ENCODE peak calls at places on chromosomes 11 and 22, in five cellular contexts. One of them, this sample, is unnamed.

GRCh38 chr22:49687786-49688515 is 139.7 kb downstream of the BRD1 start:
- DNase-seq in esophagus squamous epithelium: no peak
- DNase-seq in cardiac fibroblast: no peak
- DNase-seq in body of pancreas: no peak
- DNase-seq in IMR-90: no peak
- DNase-seq in this sample: no peak

GRCh38 chr11:36609383-36609782 is 11.3 kb upstream of the RAG2 start:
- DNase-seq in esophagus squamous epithelium: no peak
- DNase-seq in cardiac fibroblast: no peak
- DNase-seq in IMR-90: no peak
- DNase-seq in body of pancreas: no peak
- DNase-seq in this sample: no peak

GRCh38 chr11:46391186-46391577 is 394 bp downstream of the CHRM4 start:
- DNase-seq in cardiac fibroblast: no peak
- DNase-seq in IMR-90: no peak
- DNase-seq in body of pancreas: no peak
- DNase-seq in esophagus squamous epithelium: no peak
- DNase-seq in this sample: no peak

GRCh38 chr11:65159005-65159404 is 11.0 kb upstream of the SPDYC start:
- DNase-seq in body of pancreas: no peak
- DNase-seq in IMR-90: no peak
- DNase-seq in esophagus squamous epithelium: no peak
- DNase-seq in cardiac fibroblast: no peak
- DNase-seq in this sample: no peak

GRCh38 chr22:20000246-20001081 is 16.2 kb downstream of the ARVCF start:
- DNase-seq in IMR-90: no peak
- DNase-seq in cardiac fibroblast: no peak
- DNase-seq in body of pancreas: no peak
- DNase-seq in esophagus squamous epithelium: no peak
- DNase-seq in this sample: no peak

GRCh38 chr11:70826541-70826943 is 425.8 kb downstream of the SHANK2 start:
- DNase-seq in cardiac fibroblast: no peak
- DNase-seq in esophagus squamous epithelium: no peak
- DNase-seq in IMR-90: no peak
- DNase-seq in body of pancreas: peak
- DNase-seq in this sample: peak

GRCh38 chr11:134539285-134539684 is 127.2 kb upstream of the B3GAT1 start:
- DNase-seq in IMR-90: no peak
- DNase-seq in cardiac fibroblast: no peak
- DNase-seq in body of pancreas: no peak
- DNase-seq in esophagus squamous epithelium: no peak
- DNase-seq in this sample: no peak

GRCh38 chr11:72712168-72712721 is 38.0 kb upstream of the PDE2A start:
- DNase-seq in esophagus squamous epithelium: no peak
- DNase-seq in IMR-90: no peak
- DNase-seq in body of pancreas: no peak
- DNase-seq in cardiac fibroblast: no peak
- DNase-seq in this sample: no peak

GRCh38 chr11:114197799-114198500 is 98.2 kb upstream of the NNMT start:
- DNase-seq in IMR-90: peak
- DNase-seq in cardiac fibroblast: peak
- DNase-seq in body of pancreas: peak
- DNase-seq in esophagus squamous epithelium: no peak
- DNase-seq in this sample: peak

GRCh38 chr11:62546937-62547625 is 475 bp upstream of the AHNAK start:
- DNase-seq in esophagus squamous epithelium: no peak
- DNase-seq in IMR-90: peak
- DNase-seq in body of pancreas: no peak
- DNase-seq in cardiac fibroblast: peak
- DNase-seq in this sample: peak

GRCh38 chr22:36327922-36328551 is 59.7 kb downstream of the MYH9 start:
- DNase-seq in body of pancreas: peak
- DNase-seq in cardiac fibroblast: peak
- DNase-seq in esophagus squamous epithelium: no peak
- DNase-seq in IMR-90: peak
- DNase-seq in this sample: no peak

GRCh38 chr22:19959043-19959586 is 17.5 kb upstream of the TXNRD2 start:
- DNase-seq in body of pancreas: peak
- DNase-seq in esophagus squamous epithelium: no peak
- DNase-seq in IMR-90: peak
- DNase-seq in cardiac fibroblast: peak
- DNase-seq in this sample: peak

GRCh38 chr22:41544671-41545476 is 604 bp upstream of the POLR3H start:
- DNase-seq in IMR-90: no peak
- DNase-seq in esophagus squamous epithelium: no peak
- DNase-seq in cardiac fibroblast: no peak
- DNase-seq in body of pancreas: no peak
- DNase-seq in this sample: no peak

GRCh38 chr22:36578619-36579018 is 49.7 kb upstream of the EIF3D start:
- DNase-seq in IMR-90: no peak
- DNase-seq in body of pancreas: no peak
- DNase-seq in cardiac fibroblast: no peak
- DNase-seq in esophagus squamous epithelium: no peak
- DNase-seq in this sample: no peak

GRCh38 chr11:30786392-30787120 is 200.4 kb upstream of the MPPED2 start:
- DNase-seq in cardiac fibroblast: no peak
- DNase-seq in body of pancreas: no peak
- DNase-seq in IMR-90: peak
- DNase-seq in esophagus squamous epithelium: no peak
- DNase-seq in this sample: no peak

GRCh38 chr22:35046744-35047462 is 19.1 kb upstream of the ISX start:
- DNase-seq in esophagus squamous epithelium: no peak
- DNase-seq in IMR-90: no peak
- DNase-seq in cardiac fibroblast: no peak
- DNase-seq in body of pancreas: no peak
- DNase-seq in this sample: no peak
- H3K4me3 ChIP-seq in esophagus squamous epithelium: no peak
- H3K4me3 ChIP-seq in IMR-90: no peak
- H3K4me3 ChIP-seq in cardiac fibroblast: no peak
- H3K4me3 ChIP-seq in body of pancreas: no peak
- H3K4me3 ChIP-seq in this sample: no peak

GRCh38 chr11:8785457-8785856 is 102.9 kb downstream of the RPL27A start:
- DNase-seq in cardiac fibroblast: no peak
- DNase-seq in body of pancreas: no peak
- DNase-seq in esophagus squamous epithelium: no peak
- DNase-seq in IMR-90: no peak
- DNase-seq in this sample: no peak

GRCh38 chr11:8785998-8786397 is 103.4 kb downstream of the RPL27A start:
- DNase-seq in esophagus squamous epithelium: no peak
- DNase-seq in IMR-90: no peak
- DNase-seq in cardiac fibroblast: no peak
- DNase-seq in body of pancreas: no peak
- DNase-seq in this sample: no peak

GRCh38 chr11:8788616-8789015 is 106.0 kb downstream of the RPL27A start:
- DNase-seq in cardiac fibroblast: no peak
- DNase-seq in body of pancreas: no peak
- DNase-seq in esophagus squamous epithelium: no peak
- DNase-seq in IMR-90: no peak
- DNase-seq in this sample: no peak

GRCh38 chr11:8787372-8787771 is 104.8 kb downstream of the RPL27A start:
- DNase-seq in body of pancreas: no peak
- DNase-seq in cardiac fibroblast: no peak
- DNase-seq in esophagus squamous epithelium: no peak
- DNase-seq in IMR-90: peak
- DNase-seq in this sample: no peak

DNA sequence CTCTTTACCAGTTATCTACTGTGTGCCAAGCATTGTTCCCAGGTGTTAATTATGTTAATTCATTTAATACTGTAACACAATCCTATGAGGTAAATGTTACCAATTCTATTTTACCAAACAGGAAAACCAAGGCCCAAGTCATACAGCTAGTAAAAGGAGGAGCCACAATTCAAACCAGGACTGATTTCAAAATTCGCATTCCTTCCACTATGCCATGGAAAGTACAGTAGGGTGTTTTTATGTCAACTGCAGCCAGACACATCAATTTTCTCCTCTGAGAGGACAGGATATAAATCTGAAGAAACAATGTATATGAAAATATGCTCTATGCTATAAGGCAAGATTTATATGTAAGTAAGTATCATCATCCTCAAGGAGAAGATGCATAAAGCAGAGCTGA is 104.3 kb downstream of the RPL27A start:
- DNase-seq in body of pancreas: no peak
- DNase-seq in cardiac fibroblast: peak
- DNase-seq in IMR-90: no peak
- DNase-seq in esophagus squamous epithelium: no peak
- DNase-seq in this sample: no peak
- TF ChIP-seq CTCF in body of pancreas: no peak
- TF ChIP-seq CTCF in cardiac fibroblast: no peak
- TF ChIP-seq CTCF in IMR-90: peak
- TF ChIP-seq CTCF in esophagus squamous epithelium: no peak
- TF ChIP-seq CTCF in this sample: peak

GRCh38 chr11:68839953-68840641 is 1.6 kb downstream of the CPT1A start:
- DNase-seq in IMR-90: peak
- DNase-seq in body of pancreas: no peak
- DNase-seq in esophagus squamous epithelium: no peak
- DNase-seq in cardiac fibroblast: peak
- DNase-seq in this sample: no peak
- H3K4me3 ChIP-seq in IMR-90: peak
- H3K4me3 ChIP-seq in body of pancreas: peak
- H3K4me3 ChIP-seq in esophagus squamous epithelium: peak
- H3K4me3 ChIP-seq in cardiac fibroblast: peak
- H3K4me3 ChIP-seq in this sample: peak

DNA sequence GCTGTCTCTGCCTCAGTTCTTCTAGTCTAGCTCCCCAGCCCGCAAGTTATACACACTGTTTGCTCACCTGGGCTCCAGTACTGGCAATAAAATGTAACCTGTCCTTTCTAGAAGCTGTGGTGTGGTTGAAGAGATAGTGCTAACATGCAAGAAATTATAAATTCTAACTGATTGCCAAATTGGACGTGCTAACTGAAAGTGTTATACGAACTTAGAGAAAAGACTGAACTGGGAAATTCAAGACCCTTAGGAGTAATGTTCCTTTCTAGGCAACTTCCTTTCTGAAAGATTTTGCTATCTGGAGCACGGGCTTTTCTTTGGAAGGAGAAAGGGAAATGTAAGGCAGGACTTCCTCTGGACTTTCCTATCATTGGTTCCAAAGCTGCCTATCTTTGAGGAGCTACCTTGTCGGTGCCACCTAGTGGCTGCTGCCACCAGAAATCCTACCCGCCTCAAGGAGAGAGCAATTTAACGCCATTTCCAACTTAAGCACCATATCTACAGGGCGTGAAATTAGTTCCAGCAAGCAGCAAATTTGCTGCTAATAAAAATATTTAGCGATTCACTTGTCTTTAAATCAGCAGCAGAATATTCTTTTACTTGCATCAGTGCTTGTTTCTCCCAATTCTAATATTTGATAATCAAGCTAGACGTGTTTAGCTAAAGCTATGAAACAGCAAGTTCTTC is 12.7 kb upstream of the TMEM218 start:
- DNase-seq in cardiac fibroblast: peak
- DNase-seq in esophagus squamous epithelium: no peak
- DNase-seq in body of pancreas: peak
- DNase-seq in IMR-90: peak
- DNase-seq in this sample: peak
- TF ChIP-seq CTCF in cardiac fibroblast: peak
- TF ChIP-seq CTCF in esophagus squamous epithelium: no peak
- TF ChIP-seq CTCF in body of pancreas: peak
- TF ChIP-seq CTCF in IMR-90: peak
- TF ChIP-seq CTCF in this sample: peak

GRCh38 chr11:79439893-79440450 is 858 bp downstream of the TENM4 start:
- DNase-seq in IMR-90: no peak
- DNase-seq in cardiac fibroblast: no peak
- DNase-seq in esophagus squamous epithelium: no peak
- DNase-seq in body of pancreas: peak
- DNase-seq in this sample: peak
- H3K4me3 ChIP-seq in IMR-90: peak
- H3K4me3 ChIP-seq in cardiac fibroblast: peak
- H3K4me3 ChIP-seq in esophagus squamous epithelium: peak
- H3K4me3 ChIP-seq in body of pancreas: peak
- H3K4me3 ChIP-seq in this sample: peak

GRCh38 chr11:44116433-44116832 is 21.0 kb downstream of the EXT2 start:
- DNase-seq in cardiac fibroblast: no peak
- DNase-seq in IMR-90: peak
- DNase-seq in body of pancreas: no peak
- DNase-seq in esophagus squamous epithelium: no peak
- DNase-seq in this sample: no peak

GRCh38 chr11:44125598-44125997 is 30.1 kb downstream of the EXT2 start:
- DNase-seq in IMR-90: no peak
- DNase-seq in body of pancreas: no peak
- DNase-seq in cardiac fibroblast: no peak
- DNase-seq in esophagus squamous epithelium: no peak
- DNase-seq in this sample: no peak

GRCh38 chr11:44120169-44120568 is 24.7 kb downstream of the EXT2 start:
- DNase-seq in IMR-90: no peak
- DNase-seq in esophagus squamous epithelium: no peak
- DNase-seq in cardiac fibroblast: peak
- DNase-seq in body of pancreas: peak
- DNase-seq in this sample: peak
- TF ChIP-seq CTCF in IMR-90: peak
- TF ChIP-seq CTCF in esophagus squamous epithelium: peak
- TF ChIP-seq CTCF in cardiac fibroblast: peak
- TF ChIP-seq CTCF in body of pancreas: no peak
- TF ChIP-seq CTCF in this sample: peak

GRCh38 chr22:45550416-45550815 is 47.7 kb downstream of the FBLN1 start:
- DNase-seq in esophagus squamous epithelium: no peak
- DNase-seq in IMR-90: no peak
- DNase-seq in cardiac fibroblast: no peak
- DNase-seq in body of pancreas: no peak
- DNase-seq in this sample: no peak

GRCh38 chr22:45548991-45549736 is 46.5 kb downstream of the FBLN1 start:
- DNase-seq in cardiac fibroblast: peak
- DNase-seq in esophagus squamous epithelium: no peak
- DNase-seq in body of pancreas: peak
- DNase-seq in IMR-90: peak
- DNase-seq in this sample: peak

GRCh38 chr22:45550891-45551290 is 48.2 kb downstream of the FBLN1 start:
- DNase-seq in esophagus squamous epithelium: no peak
- DNase-seq in body of pancreas: no peak
- DNase-seq in IMR-90: no peak
- DNase-seq in cardiac fibroblast: no peak
- DNase-seq in this sample: no peak

GRCh38 chr22:45548441-45548840 is 45.8 kb downstream of the FBLN1 start:
- DNase-seq in esophagus squamous epithelium: no peak
- DNase-seq in cardiac fibroblast: no peak
- DNase-seq in IMR-90: no peak
- DNase-seq in body of pancreas: no peak
- DNase-seq in this sample: no peak

GRCh38 chr22:45549739-45550138 is 47.1 kb downstream of the FBLN1 start:
- DNase-seq in body of pancreas: no peak
- DNase-seq in IMR-90: no peak
- DNase-seq in esophagus squamous epithelium: no peak
- DNase-seq in cardiac fibroblast: peak
- DNase-seq in this sample: peak
- H3K4me3 ChIP-seq in body of pancreas: no peak
- H3K4me3 ChIP-seq in IMR-90: no peak
- H3K4me3 ChIP-seq in esophagus squamous epithelium: no peak
- H3K4me3 ChIP-seq in cardiac fibroblast: no peak
- H3K4me3 ChIP-seq in this sample: no peak

This sample was measured in epithelial cell of esophagus.